ENCODE peak calls at places on chromosomes 1 and 21, in six cellular contexts. One of them, this sample, is unnamed.

GRCh38 chr1:84836145-84836544 is 56.9 kb downstream of the LPAR3 start:
- DNase-seq in RWPE1: peak
- DNase-seq in adrenal gland: no peak
- DNase-seq in cardiac muscle cell: no peak
- DNase-seq in tibial nerve: no peak
- DNase-seq in K562: no peak
- DNase-seq in this sample: no peak

GRCh38 chr1:168958562-168959289 is 147.8 kb upstream of the ATP1B1 start:
- DNase-seq in RWPE1: no peak
- DNase-seq in adrenal gland: no peak
- DNase-seq in cardiac muscle cell: no peak
- DNase-seq in tibial nerve: no peak
- DNase-seq in K562: no peak
- DNase-seq in this sample: no peak

GRCh38 chr1:154772611-154773515 is 97.2 kb downstream of the KCNN3 start:
- DNase-seq in RWPE1: no peak
- DNase-seq in adrenal gland: no peak
- DNase-seq in cardiac muscle cell: no peak
- DNase-seq in tibial nerve: no peak
- DNase-seq in K562: no peak
- DNase-seq in this sample: no peak

GRCh38 chr1:71668059-71668458 is 587.2 kb upstream of the ZRANB2 start:
- DNase-seq in RWPE1: no peak
- DNase-seq in adrenal gland: no peak
- DNase-seq in cardiac muscle cell: no peak
- DNase-seq in tibial nerve: no peak
- DNase-seq in K562: no peak
- DNase-seq in this sample: no peak

GRCh38 chr1:56617141-56617540 is 28.0 kb upstream of the PRKAA2 start:
- DNase-seq in RWPE1: peak
- DNase-seq in adrenal gland: no peak
- DNase-seq in cardiac muscle cell: no peak
- DNase-seq in tibial nerve: no peak
- DNase-seq in K562: no peak
- DNase-seq in this sample: no peak

GRCh38 chr1:204266504-204267034 is 52.8 kb upstream of the GOLT1A start:
- DNase-seq in RWPE1: no peak
- DNase-seq in adrenal gland: no peak
- DNase-seq in cardiac muscle cell: no peak
- DNase-seq in tibial nerve: no peak
- DNase-seq in K562: no peak
- DNase-seq in this sample: no peak

GRCh38 chr1:193079187-193079586 is 19.8 kb downstream of the RO60 start:
- DNase-seq in RWPE1: no peak
- DNase-seq in adrenal gland: no peak
- DNase-seq in cardiac muscle cell: no peak
- DNase-seq in tibial nerve: no peak
- DNase-seq in K562: peak
- DNase-seq in this sample: no peak

GRCh38 chr21:34364921-34365320 is 1.1 kb downstream of the KCNE2 start:
- DNase-seq in RWPE1: no peak
- DNase-seq in adrenal gland: no peak
- DNase-seq in cardiac muscle cell: no peak
- DNase-seq in tibial nerve: no peak
- DNase-seq in K562: no peak
- DNase-seq in this sample: no peak

GRCh38 chr1:172907834-172908326 is 142.9 kb downstream of the TNFSF18 start:
- DNase-seq in RWPE1: no peak
- DNase-seq in adrenal gland: no peak
- DNase-seq in cardiac muscle cell: no peak
- DNase-seq in tibial nerve: no peak
- DNase-seq in K562: no peak
- DNase-seq in this sample: no peak

GRCh38 chr1:147600119-147601111 is 59.1 kb downstream of the BCL9 start:
- DNase-seq in RWPE1: peak
- DNase-seq in adrenal gland: peak
- DNase-seq in cardiac muscle cell: peak
- DNase-seq in tibial nerve: no peak
- DNase-seq in K562: peak
- DNase-seq in this sample: no peak

GRCh38 chr1:87045757-87046422 is 131.5 kb downstream of the HS2ST1 start:
- DNase-seq in RWPE1: no peak
- DNase-seq in adrenal gland: no peak
- DNase-seq in cardiac muscle cell: no peak
- DNase-seq in tibial nerve: no peak
- DNase-seq in K562: no peak
- DNase-seq in this sample: peak

GRCh38 chr1:177088974-177089373 is 75.5 kb downstream of the ASTN1 start:
- DNase-seq in RWPE1: no peak
- DNase-seq in adrenal gland: no peak
- DNase-seq in cardiac muscle cell: peak
- DNase-seq in tibial nerve: no peak
- DNase-seq in K562: no peak
- DNase-seq in this sample: no peak

GRCh38 chr1:1426496-1426960 is 5.5 kb upstream of the ANKRD65 start:
- DNase-seq in RWPE1: no peak
- DNase-seq in adrenal gland: no peak
- DNase-seq in cardiac muscle cell: no peak
- DNase-seq in tibial nerve: no peak
- DNase-seq in K562: no peak
- DNase-seq in this sample: no peak

GRCh38 chr1:161153682-161154337 is at the start of gene UFC1:
- DNase-seq in RWPE1: peak
- DNase-seq in adrenal gland: peak
- DNase-seq in cardiac muscle cell: peak
- DNase-seq in tibial nerve: peak
- DNase-seq in K562: peak
- DNase-seq in this sample: peak

GRCh38 chr1:7578206-7578605 is 192.9 kb upstream of the VAMP3 start:
- DNase-seq in RWPE1: no peak
- DNase-seq in adrenal gland: no peak
- DNase-seq in cardiac muscle cell: no peak
- DNase-seq in tibial nerve: no peak
- DNase-seq in K562: no peak
- DNase-seq in this sample: no peak

GRCh38 chr1:241990040-241990439 is 8.9 kb downstream of the MAP1LC3C start:
- DNase-seq in RWPE1: peak
- DNase-seq in adrenal gland: peak
- DNase-seq in cardiac muscle cell: peak
- DNase-seq in tibial nerve: peak
- DNase-seq in K562: peak
- DNase-seq in this sample: no peak

GRCh38 chr1:1196431-1197187 is 9.8 kb downstream of the TNFRSF18 start:
- DNase-seq in RWPE1: no peak
- DNase-seq in adrenal gland: no peak
- DNase-seq in cardiac muscle cell: no peak
- DNase-seq in tibial nerve: no peak
- DNase-seq in K562: no peak
- DNase-seq in this sample: no peak

GRCh38 chr1:37486680-37487618 is 12.6 kb downstream of the ZC3H12A start:
- DNase-seq in RWPE1: peak
- DNase-seq in adrenal gland: peak
- DNase-seq in cardiac muscle cell: peak
- DNase-seq in tibial nerve: peak
- DNase-seq in K562: peak
- DNase-seq in this sample: peak

DNA sequence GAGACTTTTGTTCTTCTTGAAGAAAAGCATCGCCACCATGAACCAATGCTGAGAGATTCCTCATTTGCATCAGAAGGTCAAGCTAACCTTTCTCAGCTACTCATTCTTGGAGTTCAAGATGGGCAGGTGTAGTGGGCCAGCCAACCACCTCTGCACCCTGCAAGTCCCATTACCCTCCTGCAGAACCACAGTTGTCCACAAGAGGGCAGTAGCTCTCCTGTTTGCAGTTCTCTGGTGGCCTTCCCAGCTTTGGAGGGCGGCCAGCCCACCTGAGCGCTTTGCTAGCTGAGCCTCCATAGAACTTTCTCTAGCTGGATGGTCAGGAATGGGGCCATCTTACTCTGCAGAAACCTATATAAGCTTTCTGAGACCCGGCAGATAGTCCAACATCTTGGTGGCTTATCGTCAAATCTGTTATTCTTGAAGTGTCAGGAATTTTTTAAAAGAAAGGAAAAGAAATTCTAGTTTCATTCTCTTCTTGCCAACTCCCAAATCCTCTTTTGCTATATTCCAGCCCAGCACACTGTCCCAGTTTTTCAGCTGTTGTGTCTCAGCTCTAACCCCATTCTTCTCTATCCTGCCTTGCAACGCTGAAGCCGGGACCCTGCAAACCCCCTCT is 11.0 kb upstream of the LMX1A start:
- DNase-seq in RWPE1: peak
- DNase-seq in adrenal gland: peak
- DNase-seq in cardiac muscle cell: peak
- DNase-seq in tibial nerve: peak
- DNase-seq in K562: peak
- DNase-seq in this sample: peak
- TF ChIP-seq CTCF in RWPE1: peak
- TF ChIP-seq CTCF in adrenal gland: peak
- TF ChIP-seq CTCF in cardiac muscle cell: peak
- TF ChIP-seq CTCF in tibial nerve: peak
- TF ChIP-seq CTCF in K562: peak
- TF ChIP-seq CTCF in this sample: peak

GRCh38 chr1:232981161-232981560 is 30.8 kb downstream of the NTPCR start:
- DNase-seq in RWPE1: no peak
- DNase-seq in adrenal gland: no peak
- DNase-seq in cardiac muscle cell: no peak
- DNase-seq in tibial nerve: no peak
- DNase-seq in K562: no peak
- DNase-seq in this sample: no peak

GRCh38 chr1:232984577-232985425 is 34.4 kb downstream of the NTPCR start:
- DNase-seq in RWPE1: no peak
- DNase-seq in adrenal gland: no peak
- DNase-seq in cardiac muscle cell: no peak
- DNase-seq in tibial nerve: no peak
- DNase-seq in K562: no peak
- DNase-seq in this sample: no peak

GRCh38 chr1:232982238-232982944 is 32.0 kb downstream of the NTPCR start:
- DNase-seq in RWPE1: no peak
- DNase-seq in adrenal gland: peak
- DNase-seq in cardiac muscle cell: no peak
- DNase-seq in tibial nerve: no peak
- DNase-seq in K562: no peak
- DNase-seq in this sample: no peak

GRCh38 chr1:232983817-232984567 is 33.6 kb downstream of the NTPCR start:
- DNase-seq in RWPE1: no peak
- DNase-seq in adrenal gland: no peak
- DNase-seq in cardiac muscle cell: no peak
- DNase-seq in tibial nerve: no peak
- DNase-seq in K562: no peak
- DNase-seq in this sample: no peak

DNA sequence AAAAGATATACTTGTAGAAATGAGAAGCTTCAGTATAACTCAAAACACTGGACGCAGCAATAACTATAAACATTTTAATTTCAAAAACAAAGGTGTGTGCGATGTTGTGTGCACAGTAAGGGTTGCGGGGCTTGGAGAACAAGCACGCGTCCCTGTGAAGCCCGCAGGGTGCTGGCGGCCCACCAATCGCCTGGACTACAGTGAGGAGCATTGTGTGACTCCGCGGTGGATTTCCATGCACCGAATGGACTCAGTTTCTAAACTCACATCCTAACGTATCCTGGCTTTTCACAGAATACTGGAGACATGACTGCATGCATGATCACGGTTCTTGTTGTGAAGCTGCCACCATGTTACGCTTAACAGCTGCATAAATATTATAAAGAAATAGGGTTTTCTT is 33.0 kb downstream of the NTPCR start:
- DNase-seq in RWPE1: no peak
- DNase-seq in adrenal gland: no peak
- DNase-seq in cardiac muscle cell: no peak
- DNase-seq in tibial nerve: no peak
- DNase-seq in K562: no peak
- DNase-seq in this sample: no peak
- H3K27ac ChIP-seq in RWPE1: no peak
- H3K27ac ChIP-seq in adrenal gland: no peak
- H3K27ac ChIP-seq in cardiac muscle cell: no peak
- H3K27ac ChIP-seq in tibial nerve: no peak
- H3K27ac ChIP-seq in K562: no peak
- H3K27ac ChIP-seq in this sample: no peak

GRCh38 chr1:46521417-46521816 is 30.0 kb downstream of the KNCN start:
- DNase-seq in RWPE1: no peak
- DNase-seq in adrenal gland: no peak
- DNase-seq in cardiac muscle cell: no peak
- DNase-seq in tibial nerve: no peak
- DNase-seq in K562: no peak
- DNase-seq in this sample: no peak
- TF ChIP-seq CTCF in RWPE1: no peak
- TF ChIP-seq CTCF in adrenal gland: no peak
- TF ChIP-seq CTCF in cardiac muscle cell: no peak
- TF ChIP-seq CTCF in tibial nerve: no peak
- TF ChIP-seq CTCF in K562: no peak
- TF ChIP-seq CTCF in this sample: no peak

GRCh38 chr1:8862528-8862927 is 16.0 kb downstream of the ENO1 start:
- DNase-seq in RWPE1: no peak
- DNase-seq in adrenal gland: no peak
- DNase-seq in cardiac muscle cell: no peak
- DNase-seq in tibial nerve: no peak
- DNase-seq in K562: peak
- DNase-seq in this sample: peak

GRCh38 chr1:8863138-8863537 is 15.3 kb downstream of the ENO1 start:
- DNase-seq in RWPE1: no peak
- DNase-seq in adrenal gland: no peak
- DNase-seq in cardiac muscle cell: no peak
- DNase-seq in tibial nerve: no peak
- DNase-seq in K562: no peak
- DNase-seq in this sample: no peak

GRCh38 chr1:8858112-8858668 is 20.3 kb downstream of the ENO1 start:
- DNase-seq in RWPE1: no peak
- DNase-seq in adrenal gland: no peak
- DNase-seq in cardiac muscle cell: peak
- DNase-seq in tibial nerve: no peak
- DNase-seq in K562: peak
- DNase-seq in this sample: no peak

GRCh38 chr1:8858888-8859706 is 19.4 kb downstream of the ENO1 start:
- DNase-seq in RWPE1: no peak
- DNase-seq in adrenal gland: peak
- DNase-seq in cardiac muscle cell: peak
- DNase-seq in tibial nerve: no peak
- DNase-seq in K562: peak
- DNase-seq in this sample: peak

DNA sequence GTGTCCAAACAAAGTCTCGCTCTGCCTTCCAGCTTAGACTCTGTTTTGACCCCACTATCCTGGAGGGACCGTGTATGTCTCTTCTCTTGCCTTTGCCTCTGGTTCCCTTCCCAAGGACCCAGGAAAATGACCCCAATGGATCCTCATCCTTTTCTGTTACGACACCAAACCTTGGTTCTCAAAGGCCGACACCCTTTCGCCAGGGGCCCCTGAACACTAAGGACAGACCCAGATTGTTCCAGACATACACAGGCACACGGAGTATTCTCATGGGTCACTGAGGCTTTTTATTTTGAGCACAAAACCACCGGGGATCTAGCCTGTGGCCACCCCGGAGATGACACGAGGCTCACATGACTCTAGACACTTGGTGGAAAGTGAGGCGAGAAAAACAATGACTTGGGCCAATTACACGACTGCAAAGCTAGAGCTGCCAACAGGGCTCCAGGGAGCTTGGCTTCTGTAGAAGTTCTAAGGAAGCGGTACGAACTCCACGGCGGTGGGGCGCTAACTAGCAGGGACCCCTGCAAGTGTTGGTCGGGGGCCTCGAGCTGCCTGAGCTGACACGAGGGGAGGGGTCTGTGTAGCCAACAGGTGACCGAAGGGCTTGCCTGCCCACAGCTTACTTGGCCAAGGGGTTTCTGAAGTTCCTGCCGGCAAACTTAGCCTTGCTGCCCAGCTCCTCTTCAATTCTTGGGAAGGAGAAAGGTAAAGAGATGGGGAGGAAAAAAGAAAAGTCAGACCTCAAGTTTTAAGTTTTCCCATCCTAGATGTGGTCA is 17.6 kb downstream of the ENO1 start:
- DNase-seq in RWPE1: no peak
- DNase-seq in adrenal gland: no peak
- DNase-seq in cardiac muscle cell: no peak
- DNase-seq in tibial nerve: no peak
- DNase-seq in K562: no peak
- DNase-seq in this sample: no peak
- H3K27ac ChIP-seq in RWPE1: peak
- H3K27ac ChIP-seq in adrenal gland: no peak
- H3K27ac ChIP-seq in cardiac muscle cell: peak
- H3K27ac ChIP-seq in tibial nerve: no peak
- H3K27ac ChIP-seq in K562: no peak
- H3K27ac ChIP-seq in this sample: no peak

This sample was measured in CD4-positive, alpha-beta T cell.